ENCODE peak calls at places on chromosomes 2 and 18, in ten cellular contexts. One of them, this sample, is unnamed.

GRCh38 chr18:50559750-50560680 is at the start of gene MAPK4:
- DNase-seq in M059J: peak
- DNase-seq in ELR: no peak
- DNase-seq in NCI-H69: peak
- DNase-seq in GM12865: peak
- DNase-seq in AG04450: no peak
- DNase-seq in MCF 10A: peak
- DNase-seq in Caki2: no peak
- DNase-seq in Daoy: peak
- DNase-seq in dorsolateral prefrontal cortex: peak
- DNase-seq in this sample: no peak

GRCh38 chr2:220162320-220162719 is 534.9 kb downstream of the SLC4A3 start:
- DNase-seq in M059J: no peak
- DNase-seq in ELR: no peak
- DNase-seq in NCI-H69: no peak
- DNase-seq in GM12865: no peak
- DNase-seq in AG04450: no peak
- DNase-seq in MCF 10A: peak
- DNase-seq in Caki2: no peak
- DNase-seq in Daoy: no peak
- DNase-seq in dorsolateral prefrontal cortex: no peak
- DNase-seq in this sample: no peak

GRCh38 chr18:76265375-76266225 is 229.4 kb downstream of the ZNF516 start:
- DNase-seq in M059J: no peak
- DNase-seq in ELR: peak
- DNase-seq in NCI-H69: no peak
- DNase-seq in GM12865: no peak
- DNase-seq in AG04450: peak
- DNase-seq in MCF 10A: no peak
- DNase-seq in Caki2: no peak
- DNase-seq in Daoy: no peak
- DNase-seq in dorsolateral prefrontal cortex: no peak
- DNase-seq in this sample: no peak

GRCh38 chr2:27308359-27308875 is at the start of gene UCN:
- DNase-seq in M059J: no peak
- DNase-seq in ELR: peak
- DNase-seq in NCI-H69: peak
- DNase-seq in GM12865: no peak
- DNase-seq in AG04450: no peak
- DNase-seq in MCF 10A: no peak
- DNase-seq in Caki2: no peak
- DNase-seq in Daoy: peak
- DNase-seq in dorsolateral prefrontal cortex: no peak
- DNase-seq in this sample: no peak

GRCh38 chr2:216575465-216575864 is 57.8 kb upstream of the IGFBP2 start:
- DNase-seq in M059J: no peak
- DNase-seq in ELR: no peak
- DNase-seq in NCI-H69: no peak
- DNase-seq in GM12865: no peak
- DNase-seq in AG04450: no peak
- DNase-seq in MCF 10A: no peak
- DNase-seq in Caki2: no peak
- DNase-seq in Daoy: no peak
- DNase-seq in dorsolateral prefrontal cortex: no peak
- DNase-seq in this sample: no peak

GRCh38 chr2:25844089-25844488 is 34.2 kb downstream of the ASXL2 start:
- DNase-seq in M059J: peak
- DNase-seq in ELR: peak
- DNase-seq in NCI-H69: no peak
- DNase-seq in GM12865: no peak
- DNase-seq in AG04450: peak
- DNase-seq in MCF 10A: peak
- DNase-seq in Caki2: no peak
- DNase-seq in Daoy: peak
- DNase-seq in dorsolateral prefrontal cortex: no peak
- DNase-seq in this sample: no peak

GRCh38 chr18:400466-400865 is 100.0 kb downstream of the COLEC12 start:
- DNase-seq in M059J: peak
- DNase-seq in ELR: peak
- DNase-seq in NCI-H69: no peak
- DNase-seq in GM12865: no peak
- DNase-seq in AG04450: peak
- DNase-seq in MCF 10A: peak
- DNase-seq in Caki2: no peak
- DNase-seq in Daoy: no peak
- DNase-seq in dorsolateral prefrontal cortex: no peak
- DNase-seq in this sample: no peak

GRCh38 chr18:7236899-7237298 is 6.0 kb downstream of the LRRC30 start:
- DNase-seq in M059J: no peak
- DNase-seq in ELR: no peak
- DNase-seq in NCI-H69: no peak
- DNase-seq in GM12865: no peak
- DNase-seq in AG04450: no peak
- DNase-seq in MCF 10A: no peak
- DNase-seq in Caki2: no peak
- DNase-seq in Daoy: no peak
- DNase-seq in dorsolateral prefrontal cortex: no peak
- DNase-seq in this sample: no peak

GRCh38 chr2:239344857-239345216 is 56.0 kb downstream of the HDAC4 start:
- DNase-seq in M059J: no peak
- DNase-seq in ELR: no peak
- DNase-seq in NCI-H69: peak
- DNase-seq in GM12865: no peak
- DNase-seq in AG04450: no peak
- DNase-seq in MCF 10A: no peak
- DNase-seq in Caki2: no peak
- DNase-seq in Daoy: no peak
- DNase-seq in dorsolateral prefrontal cortex: no peak
- DNase-seq in this sample: no peak

GRCh38 chr2:88016086-88016947 is at the start of gene RNU2-63P:
- DNase-seq in M059J: peak
- DNase-seq in ELR: peak
- DNase-seq in NCI-H69: peak
- DNase-seq in GM12865: peak
- DNase-seq in AG04450: peak
- DNase-seq in MCF 10A: peak
- DNase-seq in Caki2: peak
- DNase-seq in Daoy: peak
- DNase-seq in dorsolateral prefrontal cortex: peak
- DNase-seq in this sample: peak

GRCh38 chr2:240513544-240514287 is 44.1 kb downstream of the ANKMY1 start:
- DNase-seq in M059J: peak
- DNase-seq in ELR: peak
- DNase-seq in NCI-H69: peak
- DNase-seq in GM12865: peak
- DNase-seq in AG04450: peak
- DNase-seq in MCF 10A: peak
- DNase-seq in Caki2: no peak
- DNase-seq in Daoy: peak
- DNase-seq in dorsolateral prefrontal cortex: peak
- DNase-seq in this sample: peak

GRCh38 chr2:239369631-239370161 is 31.1 kb downstream of the HDAC4 start:
- DNase-seq in M059J: no peak
- DNase-seq in ELR: peak
- DNase-seq in NCI-H69: peak
- DNase-seq in GM12865: peak
- DNase-seq in AG04450: no peak
- DNase-seq in MCF 10A: no peak
- DNase-seq in Caki2: no peak
- DNase-seq in Daoy: peak
- DNase-seq in dorsolateral prefrontal cortex: no peak
- DNase-seq in this sample: peak

GRCh38 chr2:129267559-129267958 is 711.9 kb upstream of the RAB6C start:
- DNase-seq in M059J: no peak
- DNase-seq in ELR: no peak
- DNase-seq in NCI-H69: no peak
- DNase-seq in GM12865: no peak
- DNase-seq in AG04450: no peak
- DNase-seq in MCF 10A: no peak
- DNase-seq in Caki2: no peak
- DNase-seq in Daoy: no peak
- DNase-seq in dorsolateral prefrontal cortex: no peak
- DNase-seq in this sample: no peak

GRCh38 chr2:211347328-211347727 is 790.9 kb downstream of the CPS1 start:
- DNase-seq in M059J: no peak
- DNase-seq in ELR: peak
- DNase-seq in NCI-H69: peak
- DNase-seq in GM12865: peak
- DNase-seq in AG04450: no peak
- DNase-seq in MCF 10A: no peak
- DNase-seq in Caki2: no peak
- DNase-seq in Daoy: peak
- DNase-seq in dorsolateral prefrontal cortex: no peak
- DNase-seq in this sample: no peak

GRCh38 chr2:75481041-75481836 is 79.5 kb downstream of the EVA1A start:
- DNase-seq in M059J: no peak
- DNase-seq in ELR: peak
- DNase-seq in NCI-H69: peak
- DNase-seq in GM12865: peak
- DNase-seq in AG04450: no peak
- DNase-seq in MCF 10A: peak
- DNase-seq in Caki2: no peak
- DNase-seq in Daoy: peak
- DNase-seq in dorsolateral prefrontal cortex: no peak
- DNase-seq in this sample: no peak

GRCh38 chr2:159508140-159508539 is 108.2 kb downstream of the BAZ2B start:
- DNase-seq in M059J: no peak
- DNase-seq in ELR: no peak
- DNase-seq in NCI-H69: no peak
- DNase-seq in GM12865: no peak
- DNase-seq in AG04450: no peak
- DNase-seq in MCF 10A: no peak
- DNase-seq in Caki2: no peak
- DNase-seq in Daoy: no peak
- DNase-seq in dorsolateral prefrontal cortex: no peak
- DNase-seq in this sample: no peak

GRCh38 chr18:42181474-42181873 is 226.4 kb downstream of the PIK3C3 start:
- DNase-seq in M059J: no peak
- DNase-seq in ELR: no peak
- DNase-seq in NCI-H69: peak
- DNase-seq in GM12865: no peak
- DNase-seq in AG04450: no peak
- DNase-seq in MCF 10A: no peak
- DNase-seq in Caki2: no peak
- DNase-seq in Daoy: no peak
- DNase-seq in dorsolateral prefrontal cortex: no peak
- DNase-seq in this sample: no peak

GRCh38 chr2:101805146-101806088 is 107.9 kb downstream of the MAP4K4 start:
- DNase-seq in M059J: peak
- DNase-seq in ELR: peak
- DNase-seq in NCI-H69: no peak
- DNase-seq in GM12865: no peak
- DNase-seq in AG04450: no peak
- DNase-seq in MCF 10A: no peak
- DNase-seq in Caki2: no peak
- DNase-seq in Daoy: peak
- DNase-seq in dorsolateral prefrontal cortex: no peak
- DNase-seq in this sample: no peak

GRCh38 chr18:27964811-27965210 is 212.1 kb downstream of the CDH2 start:
- DNase-seq in M059J: peak
- DNase-seq in ELR: peak
- DNase-seq in NCI-H69: no peak
- DNase-seq in GM12865: no peak
- DNase-seq in AG04450: no peak
- DNase-seq in MCF 10A: no peak
- DNase-seq in Caki2: peak
- DNase-seq in Daoy: peak
- DNase-seq in dorsolateral prefrontal cortex: no peak
- DNase-seq in this sample: peak

GRCh38 chr2:219071189-219071816 is 10.6 kb upstream of the IHH start:
- DNase-seq in M059J: peak
- DNase-seq in ELR: peak
- DNase-seq in NCI-H69: no peak
- DNase-seq in GM12865: no peak
- DNase-seq in AG04450: no peak
- DNase-seq in MCF 10A: peak
- DNase-seq in Caki2: no peak
- DNase-seq in Daoy: peak
- DNase-seq in dorsolateral prefrontal cortex: no peak
- DNase-seq in this sample: no peak

GRCh38 chr2:160294339-160294803 is 94.3 kb upstream of the ITGB6 start:
- DNase-seq in M059J: peak
- DNase-seq in ELR: peak
- DNase-seq in NCI-H69: no peak
- DNase-seq in GM12865: peak
- DNase-seq in AG04450: peak
- DNase-seq in MCF 10A: peak
- DNase-seq in Caki2: no peak
- DNase-seq in Daoy: peak
- DNase-seq in dorsolateral prefrontal cortex: no peak
- DNase-seq in this sample: no peak

GRCh38 chr2:188050716-188051115 is 241.0 kb upstream of the GULP1 start:
- DNase-seq in M059J: peak
- DNase-seq in ELR: no peak
- DNase-seq in NCI-H69: peak
- DNase-seq in GM12865: no peak
- DNase-seq in AG04450: no peak
- DNase-seq in MCF 10A: no peak
- DNase-seq in Caki2: peak
- DNase-seq in Daoy: peak
- DNase-seq in dorsolateral prefrontal cortex: no peak
- DNase-seq in this sample: peak

GRCh38 chr18:808086-808485 is 4.0 kb downstream of the YES1 start:
- DNase-seq in M059J: no peak
- DNase-seq in ELR: no peak
- DNase-seq in NCI-H69: no peak
- DNase-seq in GM12865: no peak
- DNase-seq in AG04450: peak
- DNase-seq in MCF 10A: no peak
- DNase-seq in Caki2: no peak
- DNase-seq in Daoy: no peak
- DNase-seq in dorsolateral prefrontal cortex: no peak
- DNase-seq in this sample: no peak

GRCh38 chr2:80589070-80589469 is 284.5 kb upstream of the LRRTM1 start:
- DNase-seq in M059J: no peak
- DNase-seq in ELR: no peak
- DNase-seq in NCI-H69: peak
- DNase-seq in GM12865: no peak
- DNase-seq in AG04450: no peak
- DNase-seq in MCF 10A: no peak
- DNase-seq in Caki2: no peak
- DNase-seq in Daoy: no peak
- DNase-seq in dorsolateral prefrontal cortex: no peak
- DNase-seq in this sample: no peak